ENCODE peak calls at places on chromosomes 5 and 9, in nine cellular contexts. U, L, R, F, M, T, A, N and I are unnamed samples.

GRCh38 chr5:71899865-71900342 is 180.8 kb downstream of the CARTPT start:
- DNase-seq in N (peak), R (no peak), L (no peak), M (no peak), A (peak), U (peak), T (no peak), F (no peak), I (no peak)

GRCh38 chr5:62208218-62208852 is 97.7 kb upstream of the KIF2A start:
- DNase-seq in L (no peak), M (no peak), F (no peak), R (no peak), T (no peak), A (no peak), N (no peak), U (no peak), I (no peak)

GRCh38 chr5:154260860-154261235 is 70.3 kb downstream of the GALNT10 start:
- DNase-seq in R (no peak), N (no peak), L (no peak), A (no peak), M (no peak), T (no peak), F (no peak), U (no peak), I (no peak)

GRCh38 chr5:113425909-113426308 is 8.9 kb downstream of the TSSK1B start:
- DNase-seq in L (no peak), M (no peak), F (no peak), T (no peak), A (no peak), R (no peak), N (no peak), U (no peak), I (no peak)

GRCh38 chr5:154143121-154143725 is 47.3 kb upstream of the GALNT10 start:
- DNase-seq in N (no peak), T (no peak), A (no peak), R (no peak), M (no peak), U (no peak), L (no peak), F (no peak), I (no peak)

GRCh38 chr9:124940521-124940893 is 376 bp downstream of the GOLGA1 start:
- DNase-seq in L (no peak), A (peak), N (no peak), R (peak), U (no peak), M (peak), F (no peak), T (no peak), I (no peak)

GRCh38 chr9:17847908-17848307 is 269.0 kb downstream of the SH3GL2 start:
- DNase-seq in N (no peak), L (no peak), A (no peak), M (no peak), T (no peak), F (no peak), U (no peak), R (no peak), I (no peak)

GRCh38 chr9:112198646-112199045 is 23.5 kb upstream of the SUSD1 start:
- DNase-seq in U (no peak), A (no peak), L (no peak), T (no peak), N (no peak), M (no peak), R (no peak), F (no peak), I (no peak)

GRCh38 chr9:12956261-12956660 is 181.4 kb downstream of the LURAP1L start:
- DNase-seq in U (no peak), R (peak), M (no peak), L (no peak), A (no peak), F (no peak), T (no peak), N (no peak), I (peak)

GRCh38 chr5:179754024-179754423 is 21.4 kb downstream of the MAML1 start:
- DNase-seq in L (no peak), N (no peak), F (no peak), U (no peak), T (no peak), A (no peak), M (no peak), R (no peak), I (no peak)

GRCh38 chr5:108801301-108801700 is 53.6 kb downstream of the FER start:
- DNase-seq in R (no peak), F (no peak), U (no peak), T (no peak), N (no peak), M (no peak), A (no peak), L (no peak), I (peak)

GRCh38 chr9:36407122-36407723 is 7.2 kb upstream of the RNF38 start:
- DNase-seq in F (peak), T (no peak), M (peak), U (no peak), A (peak), L (peak), R (peak), N (no peak), I (peak)

GRCh38 chr5:75951158-75951557 is 132.0 kb upstream of the SV2C start:
- DNase-seq in M (no peak), T (no peak), F (no peak), L (no peak), A (no peak), N (no peak), U (no peak), R (no peak), I (no peak)

GRCh38 chr9:8576741-8577140 is 777.2 kb upstream of the DMAC1 start:
- DNase-seq in R (no peak), T (no peak), U (no peak), M (no peak), F (no peak), A (no peak), L (no peak), N (no peak), I (no peak)

GRCh38 chr5:109168151-109168550 is 241.6 kb downstream of the PJA2 start:
- DNase-seq in T (no peak), F (no peak), R (no peak), N (no peak), A (no peak), U (no peak), L (no peak), M (no peak), I (no peak)

GRCh38 chr9:111691686-111692329 is 30.4 kb downstream of the GNG10 start:
- DNase-seq in L (peak), F (no peak), U (no peak), A (peak), N (peak), T (no peak), M (no peak), R (peak), I (peak)

GRCh38 chr5:137412136-137412535 is 87.0 kb downstream of the SPOCK1 start:
- DNase-seq in F (no peak), N (no peak), A (no peak), T (no peak), R (no peak), U (no peak), M (no peak), L (no peak), I (no peak)
- TF ChIP-seq CTCF in F (no peak), N (no peak), A (no peak), T (no peak), R (no peak), U (no peak), M (no peak), L (no peak), I (no peak)

GRCh38 chr5:45695011-45695667 is 1.0 kb downstream of the HCN1 start:
- DNase-seq in R (no peak), A (no peak), F (peak), L (no peak), M (no peak), T (no peak), U (no peak), N (no peak), I (no peak)
- H3K4me3 ChIP-seq in R (no peak), A (no peak), F (peak), L (no peak), M (peak), T (no peak), U (peak), N (no peak), I (no peak)

GRCh38 chr9:131757549-131757948 is 17.7 kb upstream of the RAPGEF1 start:
- DNase-seq in T (no peak), M (no peak), R (no peak), A (no peak), F (no peak), N (no peak), U (no peak), L (no peak), I (no peak)

GRCh38 chr9:131764568-131764967 is 24.7 kb upstream of the RAPGEF1 start:
- DNase-seq in F (no peak), R (no peak), A (no peak), M (no peak), L (no peak), U (no peak), T (no peak), N (no peak), I (no peak)

GRCh38 chr9:131758972-131759647 is 19.2 kb upstream of the RAPGEF1 start:
- DNase-seq in R (no peak), U (no peak), M (no peak), A (peak), N (no peak), F (no peak), L (peak), T (no peak), I (no peak)

DNA sequence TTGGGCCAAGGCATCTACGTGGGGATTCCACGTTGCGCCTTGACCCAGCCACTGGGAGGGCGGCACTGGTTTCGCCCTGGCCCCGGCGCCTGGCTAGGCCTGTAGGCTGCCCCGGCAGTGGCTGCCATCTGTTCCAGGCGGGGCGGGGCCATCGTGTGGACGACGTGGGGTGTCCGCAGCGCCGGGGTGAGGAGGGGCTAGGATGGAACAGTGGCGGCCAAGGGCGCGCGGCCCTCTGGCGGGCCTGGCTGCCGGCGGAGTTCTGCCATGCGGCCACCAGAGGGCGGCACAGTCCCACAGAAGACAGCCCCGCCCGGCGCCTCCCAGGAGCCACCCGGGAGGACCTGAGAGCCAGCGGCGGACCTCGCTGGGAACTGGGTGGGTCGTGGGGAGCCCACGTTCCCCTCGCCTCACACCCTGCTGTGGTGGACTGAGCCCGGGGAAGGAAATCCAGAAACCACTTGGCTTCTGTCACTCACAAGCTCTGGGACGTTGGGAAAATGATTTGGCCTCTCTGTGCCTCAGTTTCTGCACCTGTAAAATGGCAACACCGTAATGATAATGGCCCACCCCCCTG is 22.6 kb upstream of the RAPGEF1 start:
- DNase-seq in N (no peak), U (peak), A (peak), M (peak), F (peak), T (no peak), L (peak), R (peak), I (peak)
- TF ChIP-seq CTCF in N (peak), U (peak), A (peak), M (peak), F (peak), T (peak), L (peak), R (peak), I (peak)

DNA sequence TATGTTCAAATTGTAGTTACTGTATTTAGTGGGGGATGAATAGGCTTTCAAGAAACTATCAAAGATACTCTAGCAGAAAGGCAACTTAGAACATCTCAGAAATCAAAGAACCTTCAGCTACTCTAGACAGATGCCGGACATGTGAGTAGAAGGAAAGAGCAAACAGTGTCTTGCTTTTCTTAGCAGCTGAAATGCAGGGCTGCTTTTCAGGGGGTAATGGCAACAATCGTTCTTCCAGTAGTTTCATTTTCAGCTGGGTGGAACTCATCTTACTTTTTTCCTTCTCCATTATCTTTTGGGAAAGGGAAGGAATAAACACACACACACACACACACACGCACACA is 281.6 kb downstream of the CRB2 start:
- DNase-seq in U (no peak), F (no peak), T (no peak), N (peak), R (peak), A (no peak), M (no peak), L (no peak), I (peak)
- H3K4me3 ChIP-seq in U (peak), F (no peak), T (no peak), N (peak), R (no peak), A (no peak), M (no peak), L (no peak), I (no peak)

DNA sequence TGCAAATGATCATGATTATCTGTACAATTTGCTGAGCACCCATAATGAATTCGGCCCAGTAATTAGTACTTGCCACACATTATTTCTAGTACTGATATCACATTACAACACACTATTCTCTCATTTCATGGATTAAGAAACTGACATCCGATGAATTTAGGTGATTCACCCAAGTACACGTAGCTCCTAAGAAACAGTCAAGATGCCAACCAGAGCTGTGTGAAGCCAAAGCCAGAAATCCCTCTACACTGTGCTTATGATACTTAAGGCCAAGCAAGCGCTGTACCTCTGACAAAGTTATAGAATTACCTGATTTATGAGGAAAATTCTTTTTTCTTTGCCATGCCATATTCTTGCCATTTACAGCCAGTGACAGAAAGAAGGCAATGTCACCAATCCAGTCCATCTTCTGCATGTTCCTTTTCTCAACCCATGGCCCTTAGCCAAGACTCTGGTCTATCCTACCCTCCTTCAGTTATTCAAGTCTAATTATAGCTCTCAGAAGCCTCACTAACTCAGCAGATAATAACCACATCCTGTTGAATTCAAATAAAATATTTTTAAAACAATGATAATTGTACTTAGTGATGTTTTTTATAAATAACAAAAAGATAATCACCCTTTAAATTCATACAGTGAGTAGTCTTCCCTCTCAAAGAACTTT is 74.3 kb upstream of the PTGER4 start:
- DNase-seq in A (peak), F (no peak), T (no peak), M (no peak), U (no peak), L (no peak), R (peak), N (no peak), I (peak)
- TF ChIP-seq CTCF in A (no peak), F (no peak), T (no peak), M (no peak), U (no peak), L (no peak), R (no peak), N (no peak), I (no peak)

DNA sequence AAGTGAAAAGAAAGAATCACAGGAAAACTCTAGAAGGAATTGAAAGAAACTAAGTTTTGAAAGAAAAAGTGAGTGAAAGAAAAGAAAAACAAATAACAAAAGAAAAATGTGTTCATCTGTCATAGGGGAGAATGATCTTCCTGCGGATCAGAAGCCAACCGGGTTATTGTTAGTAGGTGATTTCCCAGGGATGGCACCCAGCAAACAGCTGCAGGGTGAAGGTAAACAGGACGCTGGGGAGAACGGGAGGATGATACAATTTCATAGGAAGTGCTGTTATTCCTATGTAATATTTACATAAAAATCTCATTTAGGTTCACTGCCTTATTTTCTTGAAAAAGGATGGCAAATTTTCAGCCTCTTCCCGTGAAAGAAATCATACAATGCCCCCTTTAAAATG is 72.4 kb upstream of the LHFPL2 start:
- DNase-seq in L (peak), N (no peak), A (peak), U (no peak), T (no peak), M (no peak), F (no peak), R (no peak), I (no peak)
- H3K4me3 ChIP-seq in L (no peak), N (no peak), A (peak), U (no peak), T (no peak), M (no peak), F (no peak), R (no peak), I (no peak)